ENCODE peak calls at places on chromosomes 13 and 19, in nine cellular contexts. N, M, P, O, H, Z, B, L and T are unnamed samples. For H3K36me3, the result is how much of the 10 kb centered on the place peaks cover.

GRCh38 chr19:16473875-16474397 is 2.2 kb upstream of the EPS15L1 start:
- DNase-seq in N (peak), M (no peak), P (no peak), O (no peak), H (no peak), Z (peak), B (no peak), L (no peak), T (no peak)

GRCh38 chr13:27044837-27045570 is 126.6 kb downstream of the USP12 start:
- DNase-seq in N (no peak), M (no peak), P (no peak), O (no peak), H (no peak), Z (no peak), B (no peak), L (no peak), T (peak)

GRCh38 chr13:113537205-113537604 is 46.7 kb upstream of the DCUN1D2 start:
- DNase-seq in N (no peak), M (no peak), P (peak), O (peak), H (no peak), Z (no peak), B (no peak), L (no peak), T (no peak)

GRCh38 chr19:49533551-49534488 is 6.0 kb downstream of the RCN3 start:
- DNase-seq in N (peak), M (peak), P (peak), O (peak), H (peak), Z (peak), B (peak), L (peak), T (peak)

GRCh38 chr13:52737900-52738299 is 1.7 kb downstream of the CNMD start:
- DNase-seq in N (no peak), M (no peak), P (no peak), O (no peak), H (no peak), Z (no peak), B (no peak), L (no peak), T (no peak)

GRCh38 chr13:46803586-46803985 is 6.6 kb upstream of the ESD start:
- DNase-seq in N (no peak), M (no peak), P (no peak), O (no peak), H (no peak), Z (no peak), B (no peak), L (no peak), T (no peak)

GRCh38 chr13:47837906-47838305 is 163.2 kb downstream of the SUCLA2 start:
- DNase-seq in N (no peak), M (no peak), P (no peak), O (no peak), H (no peak), Z (no peak), B (no peak), L (no peak), T (no peak)

GRCh38 chr19:15841875-15842569 is 26.6 kb upstream of the OR10H1 start:
- DNase-seq in N (no peak), M (no peak), P (no peak), O (no peak), H (no peak), Z (no peak), B (no peak), L (no peak), T (no peak)

GRCh38 chr13:109999659-110000533 is 213.5 kb upstream of the IRS2 start:
- DNase-seq in N (no peak), M (no peak), P (no peak), O (no peak), H (no peak), Z (no peak), B (no peak), L (no peak), T (no peak)

GRCh38 chr19:20271215-20271926 is 104.4 kb downstream of the ZNF486 start:
- DNase-seq in N (no peak), M (no peak), P (no peak), O (no peak), H (no peak), Z (no peak), B (no peak), L (no peak), T (no peak)

GRCh38 chr13:35388979-35389378 is 87.5 kb downstream of the MAB21L1 start:
- DNase-seq in N (no peak), M (no peak), P (no peak), O (no peak), H (no peak), Z (no peak), B (no peak), L (no peak), T (no peak)

GRCh38 chr19:19204181-19204580 is 967 bp upstream of the NR2C2AP start:
- DNase-seq in N (no peak), M (no peak), P (no peak), O (no peak), H (no peak), Z (no peak), B (no peak), L (no peak), T (no peak)

GRCh38 chr19:45097776-45098520 is 5.0 kb downstream of the PPP1R37 start:
- DNase-seq in N (peak), M (no peak), P (no peak), O (peak), H (peak), Z (peak), B (no peak), L (peak), T (no peak)

GRCh38 chr13:110200276-110200675 is 106.7 kb downstream of the COL4A1 start:
- DNase-seq in N (no peak), M (no peak), P (no peak), O (no peak), H (no peak), Z (no peak), B (no peak), L (no peak), T (no peak)

GRCh38 chr13:50225188-50226155 is 210.2 kb downstream of the KCNRG start:
- DNase-seq in N (no peak), M (no peak), P (no peak), O (no peak), H (no peak), Z (no peak), B (no peak), L (no peak), T (no peak)

GRCh38 chr19:48719263-48720171 is at the start of gene MAMSTR:
- DNase-seq in N (no peak), M (no peak), P (peak), O (no peak), H (peak), Z (no peak), B (peak), L (peak), T (no peak)

GRCh38 chr13:44796597-44797517 is 192.4 kb downstream of the NUFIP1 start:
- DNase-seq in N (no peak), M (no peak), P (no peak), O (no peak), H (no peak), Z (peak), B (no peak), L (no peak), T (no peak)

GRCh38 chr19:18399008-18399407 is 1.6 kb upstream of the LRRC25 start:
- DNase-seq in N (peak), M (no peak), P (peak), O (no peak), H (peak), Z (peak), B (peak), L (no peak), T (no peak)

GRCh38 chr19:7682175-7682855 is 1.7 kb downstream of the TRAPPC5 start:
- DNase-seq in N (no peak), M (no peak), P (no peak), O (no peak), H (no peak), Z (no peak), B (no peak), L (no peak), T (no peak)

GRCh38 chr19:55539082-55539715 is 2.3 kb upstream of the SBK2 start:
- DNase-seq in N (no peak), M (no peak), P (no peak), O (no peak), H (no peak), Z (no peak), B (no peak), L (no peak), T (no peak)

GRCh38 chr19:44002212-44002565 is 568 bp upstream of the ZNF230 start:
- DNase-seq in N (no peak), M (no peak), P (no peak), O (no peak), H (no peak), Z (no peak), B (no peak), L (no peak), T (no peak)

GRCh38 chr13:51971520-51972426 is 39.5 kb downstream of the ATP7B start:
- DNase-seq in N (no peak), M (no peak), P (no peak), O (no peak), H (no peak), Z (no peak), B (no peak), L (no peak), T (no peak)

GRCh38 chr13:78601124-78601885 is 2.0 kb downstream of the POU4F1 start:
- DNase-seq in N (no peak), M (no peak), P (no peak), O (no peak), H (no peak), Z (no peak), B (no peak), L (no peak), T (no peak)

GRCh38 chr13:99955107-99955746 is 16.3 kb downstream of the ZIC5 start:
- DNase-seq in N (no peak), M (no peak), P (no peak), O (no peak), H (no peak), Z (no peak), B (no peak), L (no peak), T (no peak)

GRCh38 chr13:54196684-54197083 is 1168.1 kb downstream of the OLFM4 start:
- DNase-seq in N (no peak), M (no peak), P (no peak), O (no peak), H (no peak), Z (no peak), B (no peak), L (no peak), T (no peak)

GRCh38 chr13:102983496-102983895 is 82.7 kb downstream of the SLC10A2 start:
- DNase-seq in N (no peak), M (no peak), P (no peak), O (no peak), H (no peak), Z (no peak), B (no peak), L (no peak), T (peak)

GRCh38 chr13:24307211-24308067 is 1.9 kb upstream of the C1QTNF9 start:
- DNase-seq in N (no peak), M (no peak), P (no peak), O (no peak), H (no peak), Z (peak), B (no peak), L (no peak), T (no peak)

GRCh38 chr13:46633416-46633815 is 80.4 kb downstream of the LRCH1 start:
- DNase-seq in N (no peak), M (no peak), P (no peak), O (no peak), H (no peak), Z (no peak), B (no peak), L (no peak), T (no peak)

GRCh38 chr19:38649305-38650179 is 2.1 kb downstream of the ACTN4 start:
- DNase-seq in N (peak), M (no peak), P (peak), O (peak), H (no peak), Z (peak), B (no peak), L (peak), T (peak)

GRCh38 chr19:16445238-16446107 is 26.3 kb downstream of the EPS15L1 start:
- DNase-seq in N (no peak), M (no peak), P (no peak), O (no peak), H (no peak), Z (no peak), B (peak), L (no peak), T (no peak)

GRCh38 chr19:42246869-42247630 is 4.6 kb upstream of the GSK3A start:
- DNase-seq in N (no peak), M (no peak), P (no peak), O (no peak), H (no peak), Z (no peak), B (peak), L (no peak), T (no peak)

GRCh38 chr19:34310494-34310981 is 54.5 kb upstream of the GPI start:
- DNase-seq in N (peak), M (no peak), P (no peak), O (peak), H (no peak), Z (no peak), B (no peak), L (no peak), T (no peak)

GRCh38 chr19:57974434-57974833 is at the start of gene C19orf18:
- DNase-seq in N (no peak), M (no peak), P (no peak), O (no peak), H (no peak), Z (no peak), B (no peak), L (no peak), T (no peak)
- H3K36me3 ChIP-seq in N (under half), M (under half), P (under half), O (under half), H (under half), Z (under half), B (under half), L (under half), T (under half)

GRCh38 chr19:14433454-14434156 is 499 bp downstream of the PKN1 start:
- DNase-seq in N (peak), M (no peak), P (peak), O (no peak), H (peak), Z (peak), B (peak), L (peak), T (peak)

GRCh38 chr19:14434543-14435319 is 1.6 kb downstream of the PKN1 start:
- DNase-seq in N (no peak), M (no peak), P (peak), O (no peak), H (peak), Z (peak), B (peak), L (peak), T (no peak)

GRCh38 chr19:14434157-14434501 is 1.0 kb downstream of the PKN1 start:
- DNase-seq in N (no peak), M (no peak), P (peak), O (no peak), H (no peak), Z (peak), B (peak), L (no peak), T (no peak)

GRCh38 chr19:14430712-14431111 is 2.4 kb upstream of the PKN1 start:
- DNase-seq in N (no peak), M (no peak), P (no peak), O (no peak), H (no peak), Z (no peak), B (no peak), L (no peak), T (no peak)

GRCh38 chr19:14432817-14433453 is at the start of gene PKN1:
- DNase-seq in N (no peak), M (no peak), P (peak), O (no peak), H (peak), Z (peak), B (peak), L (peak), T (peak)
- TF ChIP-seq POLR2A in N (no peak), M (peak), P (peak), O (no peak), H (no peak), Z (no peak), B (no peak), L (no peak), T (no peak)

GRCh38 chr19:31408460-31409124 is 59.4 kb upstream of the TSHZ3 start:
- DNase-seq in N (no peak), M (no peak), P (no peak), O (no peak), H (no peak), Z (no peak), B (peak), L (peak), T (no peak)
- H3K4me3 ChIP-seq in N (no peak), M (no peak), P (no peak), O (no peak), H (no peak), Z (no peak), B (no peak), L (no peak), T (no peak)

GRCh38 chr19:57374179-57374578 is 10.8 kb downstream of the TRAPPC2B start:
- DNase-seq in N (no peak), M (no peak), P (no peak), O (no peak), H (no peak), Z (no peak), B (no peak), L (no peak), T (no peak)
- H3K36me3 ChIP-seq in N (under half), M (under half), P (under half), O (under half), H (under half), Z (under half), B (half or more), L (under half), T (under half)

GRCh38 chr19:23758187-23759074 is at the start of gene ZNF681:
- DNase-seq in N (peak), M (peak), P (peak), O (peak), H (peak), Z (peak), B (peak), L (peak), T (peak)

GRCh38 chr19:23766951-23767350 is 8.3 kb upstream of the ZNF681 start:
- DNase-seq in N (no peak), M (no peak), P (no peak), O (no peak), H (no peak), Z (no peak), B (no peak), L (no peak), T (no peak)

GRCh38 chr19:23762548-23762883 is 3.8 kb upstream of the ZNF681 start:
- DNase-seq in N (no peak), M (no peak), P (no peak), O (no peak), H (no peak), Z (no peak), B (no peak), L (no peak), T (no peak)

GRCh38 chr19:23764781-23765180 is 6.1 kb upstream of the ZNF681 start:
- DNase-seq in N (no peak), M (no peak), P (no peak), O (no peak), H (no peak), Z (no peak), B (no peak), L (no peak), T (no peak)

DNA sequence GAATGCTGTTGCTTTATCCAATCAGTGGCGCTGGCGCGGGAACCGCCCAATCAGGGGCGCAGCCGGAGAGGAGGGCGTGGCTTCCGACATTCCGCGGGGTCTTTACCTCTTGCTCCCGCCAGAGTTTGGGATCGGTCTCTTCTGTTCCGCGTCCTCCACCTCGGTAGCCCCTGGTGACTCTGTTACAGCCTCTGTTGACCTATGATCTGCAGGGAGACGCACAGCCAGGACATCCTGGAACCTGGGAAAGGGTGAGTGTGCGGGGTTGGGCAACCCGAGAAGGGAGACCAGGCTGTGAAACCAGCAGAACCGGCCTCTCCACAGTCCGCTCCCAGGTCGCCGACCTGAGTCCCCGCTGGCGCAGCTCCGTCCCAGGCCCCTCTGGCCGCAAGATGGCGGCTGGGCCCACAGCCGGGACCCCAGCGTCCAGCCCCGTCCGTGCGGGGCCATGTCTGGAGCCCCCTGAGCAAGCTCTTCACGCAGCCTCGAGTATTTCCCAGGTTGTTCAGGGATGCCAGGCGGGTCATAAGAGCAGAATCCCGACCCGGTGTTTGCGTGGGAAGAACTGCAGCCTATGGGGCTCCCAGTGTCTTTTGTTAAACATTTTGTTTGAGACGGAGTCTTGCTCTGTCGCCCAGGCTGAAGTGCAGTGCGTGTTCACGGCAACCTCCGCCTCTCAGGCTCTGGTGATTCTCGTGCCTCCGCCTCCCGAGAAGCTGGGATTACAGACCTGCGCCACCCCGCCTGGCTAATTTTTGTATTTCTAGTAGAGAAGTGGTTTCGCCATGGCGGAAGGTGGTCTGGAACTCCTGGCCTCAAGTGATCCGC is 4.4 kb upstream of the ZNF681 start:
- DNase-seq in N (peak), M (peak), P (peak), O (peak), H (peak), Z (peak), B (peak), L (peak), T (peak)
- TF ChIP-seq POLR2A in N (peak), M (peak), P (peak), O (no peak), H (no peak), Z (no peak), B (no peak), L (peak), T (no peak)

GRCh38 chr19:3721131-3721899 is 13.1 kb downstream of the TJP3 start:
- DNase-seq in N (peak), M (no peak), P (peak), O (peak), H (peak), Z (peak), B (peak), L (peak), T (peak)
- H3K4me3 ChIP-seq in N (peak), M (no peak), P (peak), O (peak), H (peak), Z (peak), B (no peak), L (no peak), T (peak)

GRCh38 chr13:72760189-72760588 is 21.5 kb downstream of the DIS3 start:
- DNase-seq in N (no peak), M (no peak), P (no peak), O (no peak), H (no peak), Z (no peak), B (no peak), L (no peak), T (no peak)
- H3K36me3 ChIP-seq in N (under half), M (under half), P (under half), O (under half), H (under half), Z (half or more), B (half or more), L (under half), T (half or more)

GRCh38 chr19:2236285-2237050 is at the start of the genes PLEKHJ1 and SF3A2:
- DNase-seq in N (peak), M (peak), P (peak), O (peak), H (peak), Z (peak), B (peak), L (peak), T (peak)
- TF ChIP-seq POLR2A in N (peak), M (peak), P (peak), O (peak), H (peak), Z (no peak), B (no peak), L (peak), T (peak)

GRCh38 chr19:58098682-58098998 is 609 bp upstream of the ZSCAN18 start:
- DNase-seq in N (no peak), M (no peak), P (no peak), O (no peak), H (no peak), Z (no peak), B (no peak), L (no peak), T (no peak)
- H3K4me3 ChIP-seq in N (peak), M (peak), P (peak), O (peak), H (peak), Z (peak), B (peak), L (peak), T (peak)

GRCh38 chr19:5218963-5219530 is 121.6 kb downstream of the PTPRS start:
- DNase-seq in N (no peak), M (no peak), P (no peak), O (no peak), H (no peak), Z (no peak), B (no peak), L (no peak), T (no peak)

GRCh38 chr19:5219551-5220304 is 120.9 kb downstream of the PTPRS start:
- DNase-seq in N (no peak), M (no peak), P (no peak), O (no peak), H (no peak), Z (no peak), B (no peak), L (no peak), T (no peak)

GRCh38 chr19:5222178-5222577 is 118.4 kb downstream of the PTPRS start:
- DNase-seq in N (no peak), M (no peak), P (no peak), O (no peak), H (no peak), Z (no peak), B (no peak), L (no peak), T (no peak)

GRCh38 chr19:5220866-5221265 is 119.7 kb downstream of the PTPRS start:
- DNase-seq in N (no peak), M (no peak), P (no peak), O (no peak), H (no peak), Z (no peak), B (no peak), L (no peak), T (no peak)

GRCh38 chr19:5220361-5220760 is 120.3 kb downstream of the PTPRS start:
- DNase-seq in N (no peak), M (no peak), P (no peak), O (no peak), H (no peak), Z (no peak), B (no peak), L (no peak), T (no peak)
- H3K36me3 ChIP-seq in N (under half), M (under half), P (under half), O (under half), H (under half), Z (under half), B (half or more), L (under half), T (under half)